ENCODE peak calls at places on chromosome 15, in seven cellular contexts. One of them, this sample, is unnamed.

GRCh38 chr15:76330281-76330680 is 6.3 kb upstream of the ISL2 start:
- DNase-seq in heart right ventricle: peak
- DNase-seq in HS-27A: peak
- DNase-seq in HS-5: no peak
- DNase-seq in NCI-H748 treated with DMSO at 0.1 percent for 48 hours: no peak
- DNase-seq in stimulated activated CD4-positive, alpha-beta T cell treated with anti-CD3 and anti-CD28 coated beads, Interleukin-12 subunit alpha, Interleukin-12 subunit beta, amount 100 ng/mL, for 24 hours: no peak
- DNase-seq in stimulated activated CD8-positive, alpha-beta memory T cell treated with anti-CD3 and anti-CD28 coated beads, Interleukin-7, amount 100 ng/mL, for 1 hour: no peak
- DNase-seq in this sample: no peak

GRCh38 chr15:89175617-89176191 is 45.7 kb downstream of the RLBP1 start:
- DNase-seq in NCI-H748 treated with DMSO at 0.1 percent for 48 hours: no peak
- DNase-seq in stimulated activated CD8-positive, alpha-beta memory T cell treated with anti-CD3 and anti-CD28 coated beads, Interleukin-7, amount 100 ng/mL, for 1 hour: no peak
- DNase-seq in heart right ventricle: no peak
- DNase-seq in HS-5: no peak
- DNase-seq in stimulated activated CD4-positive, alpha-beta T cell treated with anti-CD3 and anti-CD28 coated beads, Interleukin-12 subunit alpha, Interleukin-12 subunit beta, amount 100 ng/mL, for 24 hours: no peak
- DNase-seq in HS-27A: no peak
- DNase-seq in this sample: no peak

GRCh38 chr15:83278191-83278590 is 6.3 kb downstream of the BNC1 start:
- DNase-seq in HS-5: no peak
- DNase-seq in heart right ventricle: no peak
- DNase-seq in NCI-H748 treated with DMSO at 0.1 percent for 48 hours: no peak
- DNase-seq in stimulated activated CD4-positive, alpha-beta T cell treated with anti-CD3 and anti-CD28 coated beads, Interleukin-12 subunit alpha, Interleukin-12 subunit beta, amount 100 ng/mL, for 24 hours: no peak
- DNase-seq in stimulated activated CD8-positive, alpha-beta memory T cell treated with anti-CD3 and anti-CD28 coated beads, Interleukin-7, amount 100 ng/mL, for 1 hour: no peak
- DNase-seq in HS-27A: no peak
- DNase-seq in this sample: no peak

GRCh38 chr15:63338170-63338569 is 43.5 kb downstream of the CA12 start:
- DNase-seq in stimulated activated CD4-positive, alpha-beta T cell treated with anti-CD3 and anti-CD28 coated beads, Interleukin-12 subunit alpha, Interleukin-12 subunit beta, amount 100 ng/mL, for 24 hours: no peak
- DNase-seq in stimulated activated CD8-positive, alpha-beta memory T cell treated with anti-CD3 and anti-CD28 coated beads, Interleukin-7, amount 100 ng/mL, for 1 hour: no peak
- DNase-seq in NCI-H748 treated with DMSO at 0.1 percent for 48 hours: no peak
- DNase-seq in HS-27A: no peak
- DNase-seq in heart right ventricle: no peak
- DNase-seq in HS-5: no peak
- DNase-seq in this sample: no peak

GRCh38 chr15:33132722-33133345 is 61.7 kb downstream of the FMN1 start:
- DNase-seq in HS-5: peak
- DNase-seq in stimulated activated CD4-positive, alpha-beta T cell treated with anti-CD3 and anti-CD28 coated beads, Interleukin-12 subunit alpha, Interleukin-12 subunit beta, amount 100 ng/mL, for 24 hours: no peak
- DNase-seq in heart right ventricle: no peak
- DNase-seq in NCI-H748 treated with DMSO at 0.1 percent for 48 hours: peak
- DNase-seq in stimulated activated CD8-positive, alpha-beta memory T cell treated with anti-CD3 and anti-CD28 coated beads, Interleukin-7, amount 100 ng/mL, for 1 hour: no peak
- DNase-seq in HS-27A: no peak
- DNase-seq in this sample: peak

GRCh38 chr15:99117563-99118257 is 12.8 kb downstream of the SYNM start:
- DNase-seq in stimulated activated CD8-positive, alpha-beta memory T cell treated with anti-CD3 and anti-CD28 coated beads, Interleukin-7, amount 100 ng/mL, for 1 hour: no peak
- DNase-seq in HS-5: no peak
- DNase-seq in NCI-H748 treated with DMSO at 0.1 percent for 48 hours: no peak
- DNase-seq in heart right ventricle: no peak
- DNase-seq in HS-27A: no peak
- DNase-seq in stimulated activated CD4-positive, alpha-beta T cell treated with anti-CD3 and anti-CD28 coated beads, Interleukin-12 subunit alpha, Interleukin-12 subunit beta, amount 100 ng/mL, for 24 hours: no peak
- DNase-seq in this sample: no peak

GRCh38 chr15:70195808-70196304 is 98.1 kb upstream of the TLE3 start:
- DNase-seq in stimulated activated CD8-positive, alpha-beta memory T cell treated with anti-CD3 and anti-CD28 coated beads, Interleukin-7, amount 100 ng/mL, for 1 hour: no peak
- DNase-seq in HS-5: peak
- DNase-seq in stimulated activated CD4-positive, alpha-beta T cell treated with anti-CD3 and anti-CD28 coated beads, Interleukin-12 subunit alpha, Interleukin-12 subunit beta, amount 100 ng/mL, for 24 hours: no peak
- DNase-seq in HS-27A: peak
- DNase-seq in NCI-H748 treated with DMSO at 0.1 percent for 48 hours: no peak
- DNase-seq in heart right ventricle: peak
- DNase-seq in this sample: no peak

GRCh38 chr15:42102646-42103235 is 8.4 kb upstream of the PLA2G4D start:
- DNase-seq in stimulated activated CD8-positive, alpha-beta memory T cell treated with anti-CD3 and anti-CD28 coated beads, Interleukin-7, amount 100 ng/mL, for 1 hour: no peak
- DNase-seq in HS-5: peak
- DNase-seq in NCI-H748 treated with DMSO at 0.1 percent for 48 hours: no peak
- DNase-seq in HS-27A: no peak
- DNase-seq in stimulated activated CD4-positive, alpha-beta T cell treated with anti-CD3 and anti-CD28 coated beads, Interleukin-12 subunit alpha, Interleukin-12 subunit beta, amount 100 ng/mL, for 24 hours: no peak
- DNase-seq in heart right ventricle: no peak
- DNase-seq in this sample: no peak

GRCh38 chr15:44593042-44593736 is 56.2 kb downstream of the EIF3J start:
- DNase-seq in HS-27A: no peak
- DNase-seq in NCI-H748 treated with DMSO at 0.1 percent for 48 hours: no peak
- DNase-seq in stimulated activated CD8-positive, alpha-beta memory T cell treated with anti-CD3 and anti-CD28 coated beads, Interleukin-7, amount 100 ng/mL, for 1 hour: no peak
- DNase-seq in HS-5: no peak
- DNase-seq in heart right ventricle: no peak
- DNase-seq in stimulated activated CD4-positive, alpha-beta T cell treated with anti-CD3 and anti-CD28 coated beads, Interleukin-12 subunit alpha, Interleukin-12 subunit beta, amount 100 ng/mL, for 24 hours: no peak
- DNase-seq in this sample: no peak

This sample was measured in 8988T.